ENCODE peak calls at places on chromosome 3, in ten cellular contexts. One of them, this sample, is unnamed.

GRCh38 chr3:195543642-195544536 is 764 bp upstream of the PPP1R2 start:
- DNase-seq in right lobe of liver: peak; percentile 59
- DNase-seq in tibial nerve: no peak
- DNase-seq in testis: no peak
- DNase-seq in transverse colon: peak; percentile 35
- DNase-seq in breast epithelium: no peak
- DNase-seq in adrenal gland: no peak
- DNase-seq in thyroid gland: peak; percentile 8
- DNase-seq in vagina: no peak
- DNase-seq in IMR-90: no peak
- DNase-seq in this sample: no peak

GRCh38 chr3:192835818-192836468 is 81.7 kb downstream of the MB21D2 start:
- DNase-seq in right lobe of liver: no peak
- DNase-seq in tibial nerve: no peak
- DNase-seq in testis: no peak
- DNase-seq in transverse colon: peak; percentile 12
- DNase-seq in breast epithelium: no peak
- DNase-seq in adrenal gland: peak; percentile 73
- DNase-seq in thyroid gland: no peak
- DNase-seq in vagina: no peak
- DNase-seq in IMR-90: peak; percentile 71
- DNase-seq in this sample: no peak

GRCh38 chr3:45084820-45085816 is 59.0 kb downstream of the CLEC3B start:
- DNase-seq in right lobe of liver: no peak
- DNase-seq in tibial nerve: no peak
- DNase-seq in testis: no peak
- DNase-seq in transverse colon: no peak
- DNase-seq in breast epithelium: no peak
- DNase-seq in adrenal gland: no peak
- DNase-seq in thyroid gland: no peak
- DNase-seq in vagina: no peak
- DNase-seq in IMR-90: peak; percentile 97
- DNase-seq in this sample: no peak

GRCh38 chr3:126029241-126029640 is 54.7 kb downstream of the SLC41A3 start:
- DNase-seq in right lobe of liver: no peak
- DNase-seq in tibial nerve: no peak
- DNase-seq in testis: no peak
- DNase-seq in transverse colon: no peak
- DNase-seq in breast epithelium: no peak
- DNase-seq in adrenal gland: no peak
- DNase-seq in thyroid gland: no peak
- DNase-seq in vagina: no peak
- DNase-seq in IMR-90: no peak
- DNase-seq in this sample: no peak

GRCh38 chr3:78974181-78974770 is 793.5 kb downstream of the ROBO1 start:
- DNase-seq in right lobe of liver: no peak
- DNase-seq in tibial nerve: no peak
- DNase-seq in testis: no peak
- DNase-seq in transverse colon: no peak
- DNase-seq in breast epithelium: no peak
- DNase-seq in adrenal gland: no peak
- DNase-seq in thyroid gland: no peak
- DNase-seq in vagina: no peak
- DNase-seq in IMR-90: peak; percentile 62
- DNase-seq in this sample: no peak

GRCh38 chr3:48851407-48851806 is 3.7 kb upstream of the PRKAR2A start:
- DNase-seq in right lobe of liver: no peak
- DNase-seq in tibial nerve: no peak
- DNase-seq in testis: no peak
- DNase-seq in transverse colon: no peak
- DNase-seq in breast epithelium: no peak
- DNase-seq in adrenal gland: peak; percentile 83
- DNase-seq in thyroid gland: no peak
- DNase-seq in vagina: no peak
- DNase-seq in IMR-90: peak; percentile 66
- DNase-seq in this sample: no peak

GRCh38 chr3:127817331-127817821 is 4.9 kb downstream of the MGLL start:
- DNase-seq in right lobe of liver: no peak
- DNase-seq in tibial nerve: peak; percentile 19
- DNase-seq in testis: no peak
- DNase-seq in transverse colon: peak; percentile 67
- DNase-seq in breast epithelium: no peak
- DNase-seq in adrenal gland: no peak
- DNase-seq in thyroid gland: no peak
- DNase-seq in vagina: peak; percentile 89
- DNase-seq in IMR-90: peak; percentile 84
- DNase-seq in this sample: no peak

GRCh38 chr3:24968076-24968475 is 460.0 kb upstream of the RARB start:
- DNase-seq in right lobe of liver: no peak
- DNase-seq in tibial nerve: no peak
- DNase-seq in testis: no peak
- DNase-seq in transverse colon: no peak
- DNase-seq in breast epithelium: no peak
- DNase-seq in adrenal gland: no peak
- DNase-seq in thyroid gland: no peak
- DNase-seq in vagina: no peak
- DNase-seq in IMR-90: no peak
- DNase-seq in this sample: no peak

GRCh38 chr3:114902691-114903101 is 244.4 kb downstream of the ZBTB20 start:
- DNase-seq in right lobe of liver: no peak
- DNase-seq in tibial nerve: no peak
- DNase-seq in testis: no peak
- DNase-seq in transverse colon: no peak
- DNase-seq in breast epithelium: no peak
- DNase-seq in adrenal gland: no peak
- DNase-seq in thyroid gland: peak; percentile 17
- DNase-seq in vagina: no peak
- DNase-seq in IMR-90: peak; percentile 4
- DNase-seq in this sample: peak; percentile 44

GRCh38 chr3:79086514-79086913 is 681.3 kb downstream of the ROBO1 start:
- DNase-seq in right lobe of liver: no peak
- DNase-seq in tibial nerve: peak; percentile 38
- DNase-seq in testis: peak; percentile 72
- DNase-seq in transverse colon: peak; percentile 20
- DNase-seq in breast epithelium: no peak
- DNase-seq in adrenal gland: peak; percentile 65
- DNase-seq in thyroid gland: peak; percentile 25
- DNase-seq in vagina: no peak
- DNase-seq in IMR-90: peak; percentile 63
- DNase-seq in this sample: peak; percentile 37

GRCh38 chr3:161371441-161372320 is at the start of gene SPTSSB:
- DNase-seq in right lobe of liver: peak; percentile 76
- DNase-seq in tibial nerve: no peak
- DNase-seq in testis: no peak
- DNase-seq in transverse colon: peak; percentile 15
- DNase-seq in breast epithelium: no peak
- DNase-seq in adrenal gland: no peak
- DNase-seq in thyroid gland: peak; percentile 34
- DNase-seq in vagina: no peak
- DNase-seq in IMR-90: no peak
- DNase-seq in this sample: no peak

GRCh38 chr3:189360291-189360690 is 188.5 kb downstream of the TPRG1 start:
- DNase-seq in right lobe of liver: no peak
- DNase-seq in tibial nerve: no peak
- DNase-seq in testis: no peak
- DNase-seq in transverse colon: no peak
- DNase-seq in breast epithelium: no peak
- DNase-seq in adrenal gland: no peak
- DNase-seq in thyroid gland: no peak
- DNase-seq in vagina: no peak
- DNase-seq in IMR-90: no peak
- DNase-seq in this sample: no peak

GRCh38 chr3:53612508-53612907 is 118.1 kb downstream of the CACNA1D start:
- DNase-seq in right lobe of liver: no peak
- DNase-seq in tibial nerve: no peak
- DNase-seq in testis: no peak
- DNase-seq in transverse colon: no peak
- DNase-seq in breast epithelium: no peak
- DNase-seq in adrenal gland: no peak
- DNase-seq in thyroid gland: no peak
- DNase-seq in vagina: no peak
- DNase-seq in IMR-90: no peak
- DNase-seq in this sample: no peak

GRCh38 chr3:2623463-2623862 is 486.7 kb downstream of the IL5RA start:
- DNase-seq in right lobe of liver: no peak
- DNase-seq in tibial nerve: no peak
- DNase-seq in testis: no peak
- DNase-seq in transverse colon: no peak
- DNase-seq in breast epithelium: no peak
- DNase-seq in adrenal gland: no peak
- DNase-seq in thyroid gland: no peak
- DNase-seq in vagina: no peak
- DNase-seq in IMR-90: peak; percentile 9
- DNase-seq in this sample: no peak

GRCh38 chr3:171110715-171111114 is 84.2 kb upstream of the SLC2A2 start:
- DNase-seq in right lobe of liver: no peak
- DNase-seq in tibial nerve: no peak
- DNase-seq in testis: no peak
- DNase-seq in transverse colon: no peak
- DNase-seq in breast epithelium: no peak
- DNase-seq in adrenal gland: no peak
- DNase-seq in thyroid gland: no peak
- DNase-seq in vagina: no peak
- DNase-seq in IMR-90: no peak
- DNase-seq in this sample: no peak

DNA sequence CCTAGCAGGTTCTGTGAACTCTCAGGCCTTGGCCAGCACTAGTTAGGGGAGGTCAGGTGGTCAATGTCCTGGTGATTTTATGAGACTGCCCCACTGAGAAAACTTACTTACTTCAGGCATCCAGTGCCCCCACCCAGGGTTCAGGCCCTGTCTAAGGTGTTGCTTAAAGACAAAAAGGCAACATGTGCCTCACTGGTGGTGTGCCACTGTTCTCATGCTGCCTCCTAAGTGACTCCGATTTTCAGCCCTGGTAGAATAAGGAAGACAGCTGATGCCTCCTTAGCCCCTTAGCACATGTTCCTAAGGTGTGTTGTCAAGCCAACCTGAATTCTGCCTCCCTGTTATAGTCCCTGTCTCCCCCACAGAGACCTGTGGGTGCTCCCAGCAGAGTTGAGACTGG is 5.3 kb downstream of the RBM15B start:
- DNase-seq in right lobe of liver: no peak
- DNase-seq in tibial nerve: no peak
- DNase-seq in testis: no peak
- DNase-seq in transverse colon: no peak
- DNase-seq in breast epithelium: no peak
- DNase-seq in adrenal gland: peak; percentile 46
- DNase-seq in thyroid gland: no peak
- DNase-seq in vagina: peak; percentile 37
- DNase-seq in IMR-90: no peak
- DNase-seq in this sample: no peak
- TF ChIP-seq POLR2A in right lobe of liver: no peak
- TF ChIP-seq POLR2A in tibial nerve: no peak
- TF ChIP-seq POLR2A in testis: no peak
- TF ChIP-seq POLR2A in transverse colon: no peak
- TF ChIP-seq POLR2A in breast epithelium: no peak
- TF ChIP-seq POLR2A in adrenal gland: no peak
- TF ChIP-seq POLR2A in thyroid gland: no peak
- TF ChIP-seq POLR2A in vagina: no peak
- TF ChIP-seq POLR2A in IMR-90: no peak
- TF ChIP-seq POLR2A in this sample: no peak

GRCh38 chr3:98856724-98857123 is 44.8 kb downstream of the DCBLD2 start:
- DNase-seq in right lobe of liver: no peak
- DNase-seq in tibial nerve: no peak
- DNase-seq in testis: no peak
- DNase-seq in transverse colon: no peak
- DNase-seq in breast epithelium: no peak
- DNase-seq in adrenal gland: no peak
- DNase-seq in thyroid gland: no peak
- DNase-seq in vagina: no peak
- DNase-seq in IMR-90: no peak
- DNase-seq in this sample: no peak
- TF ChIP-seq POLR2A in right lobe of liver: no peak
- TF ChIP-seq POLR2A in tibial nerve: no peak
- TF ChIP-seq POLR2A in testis: no peak
- TF ChIP-seq POLR2A in transverse colon: no peak
- TF ChIP-seq POLR2A in breast epithelium: no peak
- TF ChIP-seq POLR2A in adrenal gland: no peak
- TF ChIP-seq POLR2A in thyroid gland: no peak
- TF ChIP-seq POLR2A in vagina: no peak
- TF ChIP-seq POLR2A in IMR-90: no peak
- TF ChIP-seq POLR2A in this sample: no peak

GRCh38 chr3:11288786-11289637 is 16.8 kb downstream of the ATG7 start:
- DNase-seq in right lobe of liver: no peak
- DNase-seq in tibial nerve: peak; percentile 62
- DNase-seq in testis: no peak
- DNase-seq in transverse colon: no peak
- DNase-seq in breast epithelium: no peak
- DNase-seq in adrenal gland: peak; percentile 54
- DNase-seq in thyroid gland: no peak
- DNase-seq in vagina: no peak
- DNase-seq in IMR-90: peak; percentile 96
- DNase-seq in this sample: no peak
- TF ChIP-seq POLR2A in right lobe of liver: no peak
- TF ChIP-seq POLR2A in tibial nerve: no peak
- TF ChIP-seq POLR2A in testis: no peak
- TF ChIP-seq POLR2A in transverse colon: no peak
- TF ChIP-seq POLR2A in breast epithelium: no peak
- TF ChIP-seq POLR2A in adrenal gland: no peak
- TF ChIP-seq POLR2A in thyroid gland: no peak
- TF ChIP-seq POLR2A in vagina: no peak
- TF ChIP-seq POLR2A in IMR-90: peak; percentile 56
- TF ChIP-seq POLR2A in this sample: no peak

GRCh38 chr3:46978381-46978780 is 1.1 kb upstream of the NBEAL2 start:
- DNase-seq in right lobe of liver: peak; percentile 56
- DNase-seq in tibial nerve: no peak
- DNase-seq in testis: no peak
- DNase-seq in transverse colon: no peak
- DNase-seq in breast epithelium: no peak
- DNase-seq in adrenal gland: no peak
- DNase-seq in thyroid gland: no peak
- DNase-seq in vagina: no peak
- DNase-seq in IMR-90: no peak
- DNase-seq in this sample: no peak

GRCh38 chr3:46977811-46978195 is 1.3 kb upstream of the CCDC12 start:
- DNase-seq in right lobe of liver: peak; percentile 36
- DNase-seq in tibial nerve: no peak
- DNase-seq in testis: no peak
- DNase-seq in transverse colon: no peak
- DNase-seq in breast epithelium: peak; percentile 49
- DNase-seq in adrenal gland: no peak
- DNase-seq in thyroid gland: no peak
- DNase-seq in vagina: no peak
- DNase-seq in IMR-90: no peak
- DNase-seq in this sample: no peak

GRCh38 chr3:46978985-46979944 is at the start of gene NBEAL2:
- DNase-seq in right lobe of liver: peak; percentile 99
- DNase-seq in tibial nerve: peak; percentile 87
- DNase-seq in testis: peak; percentile 95
- DNase-seq in transverse colon: peak; percentile 99
- DNase-seq in breast epithelium: peak; percentile 94
- DNase-seq in adrenal gland: peak; percentile 97
- DNase-seq in thyroid gland: peak; percentile 97
- DNase-seq in vagina: no peak
- DNase-seq in IMR-90: peak; percentile 84
- DNase-seq in this sample: peak; percentile 98

GRCh38 chr3:46974421-46975227 is 1.9 kb downstream of the CCDC12 start:
- DNase-seq in right lobe of liver: no peak
- DNase-seq in tibial nerve: no peak
- DNase-seq in testis: no peak
- DNase-seq in transverse colon: no peak
- DNase-seq in breast epithelium: no peak
- DNase-seq in adrenal gland: no peak
- DNase-seq in thyroid gland: no peak
- DNase-seq in vagina: no peak
- DNase-seq in IMR-90: no peak
- DNase-seq in this sample: no peak

GRCh38 chr3:46976326-46977190 is at the start of gene CCDC12:
- DNase-seq in right lobe of liver: peak; percentile 97
- DNase-seq in tibial nerve: peak; percentile 98
- DNase-seq in testis: peak; percentile 99
- DNase-seq in transverse colon: peak; percentile 96
- DNase-seq in breast epithelium: peak; percentile 91
- DNase-seq in adrenal gland: peak; percentile 99
- DNase-seq in thyroid gland: peak; percentile 97
- DNase-seq in vagina: no peak
- DNase-seq in IMR-90: peak; percentile 99
- DNase-seq in this sample: peak; percentile 99
- TF ChIP-seq POLR2A in right lobe of liver: peak; percentile 71
- TF ChIP-seq POLR2A in tibial nerve: peak; percentile 46
- TF ChIP-seq POLR2A in testis: peak; percentile 16
- TF ChIP-seq POLR2A in transverse colon: peak; percentile 89
- TF ChIP-seq POLR2A in breast epithelium: peak; percentile 91
- TF ChIP-seq POLR2A in adrenal gland: peak; percentile 53
- TF ChIP-seq POLR2A in thyroid gland: peak; percentile 80
- TF ChIP-seq POLR2A in vagina: peak; percentile 76
- TF ChIP-seq POLR2A in IMR-90: peak; percentile 96
- TF ChIP-seq POLR2A in this sample: peak; percentile 90

This sample was measured in erythroblast.